ENCODE peak calls at places on chromosomes 13 and 19, in ten cellular contexts. T is stimulated activated CD4-positive, alpha-beta T cell treated with anti-CD3 and anti-CD28 coated beads, Interleukin-15, amount 100 ng/mL, for 1 hour; W is tibial artery; I is activated gamma-delta T cell treated with anti-CD3 and anti-CD28 coated beads, Interleukin-2, amount 50 U/mL, for 16 hours; E is adipocyte; A is IMR-90; Q is naive thymus-derived CD8-positive, alpha-beta T cell; R is left lung; K is mucosa of descending colon; O is fibroblast of mammary gland. N is an unnamed sample.

GRCh38 chr19:43532571-43532961 is 422 bp upstream of the ZNF575 start:
- DNase-seq in T (no peak), W (peak), I (no peak), E (no peak), A (no peak), Q (peak), R (peak), K (peak), O (no peak), N (no peak)

GRCh38 chr19:33349319-33350289 is 23.9 kb upstream of the CEBPG start:
- DNase-seq in T (no peak), W (no peak), I (no peak), E (no peak), A (no peak), Q (no peak), R (no peak), K (no peak), O (no peak), N (no peak)

GRCh38 chr19:13103585-13103923 is 896 bp upstream of the LYL1 start:
- DNase-seq in T (no peak), W (no peak), I (no peak), E (no peak), A (no peak), Q (no peak), R (no peak), K (no peak), O (no peak), N (no peak)

GRCh38 chr19:41537789-41538188 is 38.2 kb upstream of the CEACAM21 start:
- DNase-seq in T (no peak), W (no peak), I (no peak), E (peak), A (peak), Q (no peak), R (no peak), K (peak), O (peak), N (peak)

GRCh38 chr13:36125841-36126240 is 5.3 kb downstream of the DCLK1 start:
- DNase-seq in T (no peak), W (no peak), I (no peak), E (no peak), A (no peak), Q (no peak), R (no peak), K (no peak), O (no peak), N (no peak)

GRCh38 chr19:1941146-1942077 is at the start of gene CSNK1G2:
- DNase-seq in T (no peak), W (no peak), I (no peak), E (no peak), A (no peak), Q (peak), R (peak), K (peak), O (no peak), N (no peak)

GRCh38 chr19:51810228-51810627 is 15.3 kb downstream of the FPR3 start:
- DNase-seq in T (no peak), W (no peak), I (no peak), E (peak), A (no peak), Q (no peak), R (no peak), K (no peak), O (peak), N (no peak)

GRCh38 chr19:47158879-47159509 is 28.4 kb downstream of the SAE1 start:
- DNase-seq in T (no peak), W (no peak), I (peak), E (no peak), A (peak), Q (no peak), R (no peak), K (no peak), O (no peak), N (no peak)

GRCh38 chr13:44825951-44826350 is 163.3 kb downstream of the NUFIP1 start:
- DNase-seq in T (no peak), W (no peak), I (no peak), E (no peak), A (no peak), Q (no peak), R (no peak), K (no peak), O (no peak), N (no peak)

GRCh38 chr19:29806098-29806866 is 5.5 kb upstream of the CCNE1 start:
- DNase-seq in T (no peak), W (no peak), I (no peak), E (peak), A (peak), Q (no peak), R (no peak), K (no peak), O (peak), N (peak)

GRCh38 chr19:31180907-31181306 is 168.3 kb downstream of the TSHZ3 start:
- DNase-seq in T (no peak), W (no peak), I (no peak), E (no peak), A (no peak), Q (no peak), R (no peak), K (no peak), O (no peak), N (no peak)

GRCh38 chr13:31731923-31732322 is 7.4 kb upstream of the RXFP2 start:
- DNase-seq in T (no peak), W (no peak), I (no peak), E (no peak), A (no peak), Q (no peak), R (no peak), K (no peak), O (peak), N (no peak)